ENCODE peak calls at places on chromosomes 2 and 18, in five cellular contexts. Q is iris pigment epithelial cell, W is astrocyte of the spinal cord, U is EL, H is islet precursor cell. I is an unnamed sample.

GRCh38 chr2:191995285-191995684 is 148.4 kb upstream of the CAVIN2 start:
- DNase-seq in Q (no peak), W (no peak), U (peak; percentile 12), H (no peak), I (no peak)

GRCh38 chr2:177245010-177245422 is 19.5 kb downstream of the NFE2L2 start:
- DNase-seq in Q (peak; percentile 72), W (peak; percentile 85), U (peak; percentile 85), H (peak; percentile 76), I (peak; percentile 66)

GRCh38 chr2:46306988-46307655 is 9.9 kb downstream of the EPAS1 start:
- DNase-seq in Q (no peak), W (no peak), U (no peak), H (no peak), I (no peak)

GRCh38 chr2:139159177-139159576 is 379.0 kb upstream of the NXPH2 start:
- DNase-seq in Q (no peak), W (no peak), U (no peak), H (no peak), I (no peak)

GRCh38 chr2:61807036-61807757 is 46.7 kb downstream of the FAM161A start:
- DNase-seq in Q (no peak), W (no peak), U (no peak), H (no peak), I (no peak)

GRCh38 chr2:176685908-176686307 is 416.7 kb downstream of the MTX2 start:
- DNase-seq in Q (peak; percentile 4), W (no peak), U (no peak), H (no peak), I (peak; percentile 76)

GRCh38 chr2:151315381-151315903 is 26.0 kb upstream of the NMI start:
- DNase-seq in Q (peak; percentile 58), W (peak; percentile 18), U (no peak), H (peak; percentile 56), I (peak; percentile 72)

GRCh38 chr18:12246849-12247808 is 7.0 kb upstream of the CIDEA start:
- DNase-seq in Q (peak; percentile 27), W (no peak), U (no peak), H (peak; percentile 73), I (peak; percentile 20)

GRCh38 chr2:234288974-234289455 is 207.9 kb downstream of the ARL4C start:
- DNase-seq in Q (peak; percentile 48), W (peak; percentile 56), U (peak; percentile 29), H (peak; percentile 81), I (peak; percentile 50)

GRCh38 chr2:68362069-68362468 is 3.0 kb upstream of the PLEK start:
- DNase-seq in Q (peak; percentile 64), W (peak; percentile 60), U (peak; percentile 57), H (peak; percentile 66), I (peak; percentile 60)

GRCh38 chr2:67514515-67514914 is 117.4 kb downstream of the ETAA1 start:
- DNase-seq in Q (peak; percentile 69), W (peak; percentile 67), U (peak; percentile 51), H (no peak), I (no peak)

GRCh38 chr2:110858993-110859770 is 126.8 kb downstream of the ACOXL start:
- DNase-seq in Q (no peak), W (no peak), U (no peak), H (no peak), I (no peak)

GRCh38 chr18:59528866-59529265 is 168.4 kb downstream of the CCBE1 start:
- DNase-seq in Q (no peak), W (no peak), U (no peak), H (peak; percentile 84), I (no peak)

GRCh38 chr2:240795468-240795867 is 24.6 kb downstream of the KIF1A start:
- DNase-seq in Q (no peak), W (no peak), U (no peak), H (no peak), I (no peak)

GRCh38 chr2:121880283-121880682 is 124.8 kb downstream of the TSN start:
- DNase-seq in Q (no peak), W (no peak), U (no peak), H (no peak), I (no peak)

GRCh38 chr2:29114841-29115609 is at the start of gene CLIP4:
- DNase-seq in Q (peak; percentile 78), W (peak; percentile 52), U (peak; percentile 60), H (no peak), I (peak; percentile 88)